ENCODE peak calls at places on chromosomes 3 and 15, in six cellular contexts. A, U, P, O, Q and G are unnamed samples.
A peak's percentile ranks its signal among the peaks of the same experiment; 100 is the strongest.

GRCh38 chr3:127694467-127695215 is 21.9 kb downstream of the ABTB1 start:
- DNase-seq in U (no peak), Q (no peak), A (no peak), P (peak; percentile 59), O (peak; percentile 33), G (peak; percentile 59)

GRCh38 chr15:62969442-62970089 is 73.0 kb upstream of the TPM1 start:
- DNase-seq in O (no peak), Q (no peak), A (no peak), P (no peak), U (no peak), G (no peak)

GRCh38 chr3:112642912-112643506 is 2.1 kb upstream of the CCDC80 start:
- DNase-seq in P (peak; percentile 93), O (peak; percentile 75), Q (peak; percentile 81), U (peak; percentile 69), A (peak; percentile 88), G (peak; percentile 96)

GRCh38 chr3:141909408-141909807 is 33.0 kb downstream of the ATP1B3 start:
- DNase-seq in Q (no peak), U (no peak), P (no peak), O (no peak), A (no peak), G (no peak)

GRCh38 chr3:159151130-159151529 is 349.3 kb downstream of the MFSD1 start:
- DNase-seq in A (no peak), O (no peak), U (no peak), Q (no peak), P (no peak), G (no peak)

GRCh38 chr15:77722759-77723460 is 90.2 kb upstream of the LINGO1 start:
- DNase-seq in P (no peak), U (no peak), O (no peak), A (no peak), Q (no peak), G (no peak)

GRCh38 chr15:77819271-77819806 is 186.6 kb upstream of the LINGO1 start:
- DNase-seq in O (no peak), P (no peak), A (no peak), Q (peak; percentile 11), U (no peak), G (peak; percentile 27)

GRCh38 chr3:48408823-48409281 is 21.0 kb downstream of the PLXNB1 start:
- DNase-seq in U (no peak), O (peak; percentile 2), P (no peak), Q (no peak), A (no peak), G (no peak)

GRCh38 chr3:143000525-143000924 is 845 bp upstream of the U2SURP start:
- DNase-seq in A (no peak), U (no peak), Q (no peak), O (no peak), P (peak; percentile 53), G (peak; percentile 53)

GRCh38 chr3:172272699-172273098 is 175.6 kb downstream of the GHSR start:
- DNase-seq in A (no peak), U (no peak), P (no peak), O (no peak), Q (no peak), G (no peak)

GRCh38 chr3:27357665-27358258 is 11.4 kb downstream of the NEK10 start:
- DNase-seq in P (peak; percentile 46), O (peak; percentile 39), Q (no peak), A (peak; percentile 65), U (peak; percentile 37), G (peak; percentile 46)

GRCh38 chr3:190116551-190117067 is 4.1 kb downstream of the P3H2 start:
- DNase-seq in Q (no peak), A (no peak), U (no peak), P (peak; percentile 35), O (no peak), G (no peak)